ENCODE peak calls at places on chromosomes 3 and 15, in four cellular contexts. One of them, this sample, is unnamed.

GRCh38 chr15:89690276-89691218 is at the start of the genes PEX11A and WDR93:
- DNase-seq in left ventricle myocardium inferior: peak
- DNase-seq in RWPE1: peak
- DNase-seq in CD4-positive, alpha-beta T cell: peak
- DNase-seq in this sample: peak

GRCh38 chr3:85208650-85209049 is 249.9 kb downstream of the CADM2 start:
- DNase-seq in left ventricle myocardium inferior: no peak
- DNase-seq in RWPE1: no peak
- DNase-seq in CD4-positive, alpha-beta T cell: no peak
- DNase-seq in this sample: no peak

GRCh38 chr3:148789156-148789555 is 38.5 kb upstream of the CPB1 start:
- DNase-seq in left ventricle myocardium inferior: no peak
- DNase-seq in RWPE1: no peak
- DNase-seq in CD4-positive, alpha-beta T cell: no peak
- DNase-seq in this sample: no peak

GRCh38 chr15:45616901-45617323 is 17.9 kb upstream of the SQOR start:
- DNase-seq in left ventricle myocardium inferior: no peak
- DNase-seq in RWPE1: no peak
- DNase-seq in CD4-positive, alpha-beta T cell: no peak
- DNase-seq in this sample: no peak

GRCh38 chr3:182937293-182938051 is 42.9 kb downstream of the DCUN1D1 start:
- DNase-seq in left ventricle myocardium inferior: no peak
- DNase-seq in RWPE1: no peak
- DNase-seq in CD4-positive, alpha-beta T cell: no peak
- DNase-seq in this sample: no peak

GRCh38 chr3:29099296-29099695 is 181.6 kb upstream of the RBMS3 start:
- DNase-seq in left ventricle myocardium inferior: no peak
- DNase-seq in RWPE1: no peak
- DNase-seq in CD4-positive, alpha-beta T cell: no peak
- DNase-seq in this sample: no peak

GRCh38 chr15:47754312-47754711 is 37.0 kb downstream of the SEMA6D start:
- DNase-seq in left ventricle myocardium inferior: no peak
- DNase-seq in RWPE1: no peak
- DNase-seq in CD4-positive, alpha-beta T cell: no peak
- DNase-seq in this sample: no peak

GRCh38 chr3:188170461-188171459 is 16.8 kb downstream of the LPP start:
- DNase-seq in left ventricle myocardium inferior: no peak
- DNase-seq in RWPE1: peak
- DNase-seq in CD4-positive, alpha-beta T cell: peak
- DNase-seq in this sample: no peak

GRCh38 chr15:55694652-55695150 is 48.3 kb downstream of the PRTG start:
- DNase-seq in left ventricle myocardium inferior: no peak
- DNase-seq in RWPE1: no peak
- DNase-seq in CD4-positive, alpha-beta T cell: no peak
- DNase-seq in this sample: no peak

GRCh38 chr15:99733268-99734039 is at the start of gene LYSMD4:
- DNase-seq in left ventricle myocardium inferior: peak
- DNase-seq in RWPE1: peak
- DNase-seq in CD4-positive, alpha-beta T cell: peak
- DNase-seq in this sample: peak

GRCh38 chr3:69385033-69385722 is 710 bp downstream of the FRMD4B start:
- DNase-seq in left ventricle myocardium inferior: no peak
- DNase-seq in RWPE1: no peak
- DNase-seq in CD4-positive, alpha-beta T cell: no peak
- DNase-seq in this sample: no peak

GRCh38 chr3:197793246-197793645 is 2.2 kb downstream of the LRCH3 start:
- DNase-seq in left ventricle myocardium inferior: no peak
- DNase-seq in RWPE1: peak
- DNase-seq in CD4-positive, alpha-beta T cell: no peak
- DNase-seq in this sample: no peak

GRCh38 chr15:45448066-45448510 is 69.7 kb upstream of the GATM start:
- DNase-seq in left ventricle myocardium inferior: no peak
- DNase-seq in RWPE1: no peak
- DNase-seq in CD4-positive, alpha-beta T cell: no peak
- DNase-seq in this sample: peak

GRCh38 chr3:146164951-146165350 is 4.0 kb upstream of the PLOD2 start:
- DNase-seq in left ventricle myocardium inferior: no peak
- DNase-seq in RWPE1: no peak
- DNase-seq in CD4-positive, alpha-beta T cell: no peak
- DNase-seq in this sample: no peak

GRCh38 chr3:41307065-41307464 is 107.8 kb downstream of the CTNNB1 start:
- DNase-seq in left ventricle myocardium inferior: peak
- DNase-seq in RWPE1: no peak
- DNase-seq in CD4-positive, alpha-beta T cell: no peak
- DNase-seq in this sample: no peak

GRCh38 chr3:101835676-101836075 is 13.6 kb upstream of the NFKBIZ start:
- DNase-seq in left ventricle myocardium inferior: no peak
- DNase-seq in RWPE1: no peak
- DNase-seq in CD4-positive, alpha-beta T cell: no peak
- DNase-seq in this sample: no peak

GRCh38 chr15:70806992-70807712 is 43.8 kb upstream of the UACA start:
- DNase-seq in left ventricle myocardium inferior: peak
- DNase-seq in RWPE1: no peak
- DNase-seq in CD4-positive, alpha-beta T cell: no peak
- DNase-seq in this sample: no peak

GRCh38 chr3:187150599-187150998 is 11.3 kb upstream of the RPL39L start:
- DNase-seq in left ventricle myocardium inferior: no peak
- DNase-seq in RWPE1: no peak
- DNase-seq in CD4-positive, alpha-beta T cell: peak
- DNase-seq in this sample: peak

GRCh38 chr15:29124581-29125381 is 144.8 kb downstream of the NSMCE3 start:
- DNase-seq in left ventricle myocardium inferior: peak
- DNase-seq in RWPE1: peak
- DNase-seq in CD4-positive, alpha-beta T cell: no peak
- DNase-seq in this sample: no peak
- TF ChIP-seq CTCF in left ventricle myocardium inferior: no peak
- TF ChIP-seq CTCF in RWPE1: no peak
- TF ChIP-seq CTCF in CD4-positive, alpha-beta T cell: no peak
- TF ChIP-seq CTCF in this sample: no peak

DNA sequence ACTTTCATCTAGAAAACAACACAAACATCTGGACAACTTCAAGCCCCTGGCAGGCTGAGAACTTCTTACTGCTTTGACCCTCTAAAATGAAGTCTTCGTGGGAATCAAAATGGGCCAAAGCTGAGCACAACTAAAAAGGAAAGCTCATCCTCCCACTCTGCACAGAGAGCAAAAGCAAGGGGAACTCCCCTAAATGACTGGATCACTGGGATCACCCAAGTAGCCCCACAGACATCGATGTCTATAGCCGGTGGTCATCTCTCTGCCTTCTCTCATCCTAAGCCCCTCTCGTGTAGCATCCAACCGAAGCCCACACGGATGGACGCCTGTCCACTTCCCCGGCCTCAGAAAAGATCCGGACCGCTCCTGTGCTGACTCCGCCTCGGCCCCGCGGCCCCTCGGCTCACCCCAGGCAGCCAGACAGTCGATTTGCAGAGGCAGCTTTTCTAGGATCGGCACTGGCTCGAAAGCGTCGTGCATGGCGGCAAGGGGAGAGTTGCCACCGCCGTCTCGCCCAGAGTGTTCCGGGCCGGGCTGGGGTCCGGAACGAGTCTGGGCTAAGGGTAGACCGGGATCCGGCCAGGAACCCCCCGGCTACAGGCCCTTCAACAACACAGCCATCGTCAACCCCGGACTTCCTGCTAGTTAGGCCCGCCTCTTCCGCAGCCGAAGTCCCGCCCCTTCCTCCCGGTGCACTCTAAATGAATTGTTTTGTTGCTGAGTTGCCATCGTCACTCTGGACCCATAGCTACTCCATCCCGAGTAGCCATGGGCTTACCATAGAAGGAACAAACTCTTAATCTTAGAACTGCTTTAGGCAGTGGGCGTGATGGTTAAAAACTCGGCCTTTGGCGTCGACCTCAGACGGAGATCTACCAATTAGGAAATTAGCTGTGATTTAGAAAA is at the start of gene VPS39:
- DNase-seq in left ventricle myocardium inferior: peak
- DNase-seq in RWPE1: peak
- DNase-seq in CD4-positive, alpha-beta T cell: peak
- DNase-seq in this sample: peak
- H3K27ac ChIP-seq in left ventricle myocardium inferior: peak
- H3K27ac ChIP-seq in RWPE1: peak
- H3K27ac ChIP-seq in CD4-positive, alpha-beta T cell: peak
- H3K27ac ChIP-seq in this sample: peak

GRCh38 chr3:172040976-172041963 is 1.9 kb downstream of the FNDC3B start:
- DNase-seq in left ventricle myocardium inferior: no peak
- DNase-seq in RWPE1: peak
- DNase-seq in CD4-positive, alpha-beta T cell: no peak
- DNase-seq in this sample: peak

GRCh38 chr3:172038823-172039222 is 555 bp upstream of the FNDC3B start:
- DNase-seq in left ventricle myocardium inferior: no peak
- DNase-seq in RWPE1: no peak
- DNase-seq in CD4-positive, alpha-beta T cell: no peak
- DNase-seq in this sample: no peak

GRCh38 chr3:172039352-172040077 is at the start of gene FNDC3B:
- DNase-seq in left ventricle myocardium inferior: peak
- DNase-seq in RWPE1: peak
- DNase-seq in CD4-positive, alpha-beta T cell: peak
- DNase-seq in this sample: peak

GRCh38 chr3:172042136-172042535 is 2.8 kb downstream of the FNDC3B start:
- DNase-seq in left ventricle myocardium inferior: no peak
- DNase-seq in RWPE1: no peak
- DNase-seq in CD4-positive, alpha-beta T cell: no peak
- DNase-seq in this sample: no peak

GRCh38 chr3:172040078-172040975 is 949 bp downstream of the FNDC3B start:
- DNase-seq in left ventricle myocardium inferior: peak
- DNase-seq in RWPE1: peak
- DNase-seq in CD4-positive, alpha-beta T cell: peak
- DNase-seq in this sample: peak
- TF ChIP-seq CTCF in left ventricle myocardium inferior: peak
- TF ChIP-seq CTCF in RWPE1: peak
- TF ChIP-seq CTCF in CD4-positive, alpha-beta T cell: no peak
- TF ChIP-seq CTCF in this sample: peak

GRCh38 chr15:33093234-33093633 is 101.3 kb downstream of the FMN1 start:
- DNase-seq in left ventricle myocardium inferior: no peak
- DNase-seq in RWPE1: no peak
- DNase-seq in CD4-positive, alpha-beta T cell: no peak
- DNase-seq in this sample: no peak

GRCh38 chr15:33094336-33094735 is 100.2 kb downstream of the FMN1 start:
- DNase-seq in left ventricle myocardium inferior: no peak
- DNase-seq in RWPE1: no peak
- DNase-seq in CD4-positive, alpha-beta T cell: no peak
- DNase-seq in this sample: no peak

GRCh38 chr15:33089165-33089877 is 105.2 kb downstream of the FMN1 start:
- DNase-seq in left ventricle myocardium inferior: no peak
- DNase-seq in RWPE1: no peak
- DNase-seq in CD4-positive, alpha-beta T cell: no peak
- DNase-seq in this sample: no peak

GRCh38 chr15:33089878-33090757 is 104.4 kb downstream of the FMN1 start:
- DNase-seq in left ventricle myocardium inferior: no peak
- DNase-seq in RWPE1: peak
- DNase-seq in CD4-positive, alpha-beta T cell: no peak
- DNase-seq in this sample: no peak

DNA sequence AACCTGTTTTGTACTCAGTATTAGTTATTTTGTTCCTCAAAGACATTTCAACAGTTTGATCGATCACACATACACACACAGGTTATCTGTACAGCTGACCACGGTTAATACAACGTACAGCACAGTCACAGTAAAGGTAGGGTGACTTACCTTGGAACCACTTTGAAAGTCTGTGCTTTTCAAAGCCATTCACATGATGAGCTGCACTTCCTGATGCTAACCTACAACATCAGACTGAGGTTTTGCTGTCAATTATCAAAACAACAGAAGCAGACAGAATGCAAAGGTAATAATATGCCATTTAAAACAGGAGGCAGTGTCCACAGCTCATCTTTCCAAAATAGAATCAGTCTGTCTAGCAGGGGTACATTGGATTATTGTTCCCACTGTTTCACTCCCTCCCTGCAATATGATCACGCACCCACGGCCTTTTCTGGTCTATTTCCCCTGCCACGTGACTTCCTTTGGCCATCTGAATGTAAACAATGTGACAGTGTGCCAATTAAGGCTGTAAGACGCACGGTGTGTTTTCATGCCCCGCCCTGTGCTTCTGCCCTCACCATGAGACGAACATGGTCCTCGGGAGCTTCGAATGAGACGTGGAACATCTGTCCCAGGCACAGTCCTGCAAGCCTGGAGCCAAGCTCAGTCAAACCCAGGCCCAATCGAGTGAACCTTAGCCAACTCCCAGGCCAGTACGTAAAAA is 102.4 kb downstream of the FMN1 start:
- DNase-seq in left ventricle myocardium inferior: no peak
- DNase-seq in RWPE1: no peak
- DNase-seq in CD4-positive, alpha-beta T cell: no peak
- DNase-seq in this sample: no peak
- H3K27ac ChIP-seq in left ventricle myocardium inferior: no peak
- H3K27ac ChIP-seq in RWPE1: no peak
- H3K27ac ChIP-seq in CD4-positive, alpha-beta T cell: peak
- H3K27ac ChIP-seq in this sample: no peak

GRCh38 chr15:43183270-43183669 is 1.9 kb upstream of the CCNDBP1 start:
- DNase-seq in left ventricle myocardium inferior: no peak
- DNase-seq in RWPE1: no peak
- DNase-seq in CD4-positive, alpha-beta T cell: no peak
- DNase-seq in this sample: no peak

GRCh38 chr15:43185161-43186002 is at the start of gene CCNDBP1:
- DNase-seq in left ventricle myocardium inferior: peak
- DNase-seq in RWPE1: peak
- DNase-seq in CD4-positive, alpha-beta T cell: peak
- DNase-seq in this sample: peak

GRCh38 chr15:43184407-43185160 is 619 bp upstream of the CCNDBP1 start:
- DNase-seq in left ventricle myocardium inferior: no peak
- DNase-seq in RWPE1: no peak
- DNase-seq in CD4-positive, alpha-beta T cell: no peak
- DNase-seq in this sample: no peak

GRCh38 chr15:43187544-43188155 is 2.4 kb downstream of the CCNDBP1 start:
- DNase-seq in left ventricle myocardium inferior: no peak
- DNase-seq in RWPE1: peak
- DNase-seq in CD4-positive, alpha-beta T cell: no peak
- DNase-seq in this sample: peak

GRCh38 chr15:43186003-43186353 is 775 bp downstream of the CCNDBP1 start:
- DNase-seq in left ventricle myocardium inferior: no peak
- DNase-seq in RWPE1: no peak
- DNase-seq in CD4-positive, alpha-beta T cell: no peak
- DNase-seq in this sample: peak
- TF ChIP-seq CTCF in left ventricle myocardium inferior: peak
- TF ChIP-seq CTCF in RWPE1: no peak
- TF ChIP-seq CTCF in CD4-positive, alpha-beta T cell: no peak
- TF ChIP-seq CTCF in this sample: no peak

DNA sequence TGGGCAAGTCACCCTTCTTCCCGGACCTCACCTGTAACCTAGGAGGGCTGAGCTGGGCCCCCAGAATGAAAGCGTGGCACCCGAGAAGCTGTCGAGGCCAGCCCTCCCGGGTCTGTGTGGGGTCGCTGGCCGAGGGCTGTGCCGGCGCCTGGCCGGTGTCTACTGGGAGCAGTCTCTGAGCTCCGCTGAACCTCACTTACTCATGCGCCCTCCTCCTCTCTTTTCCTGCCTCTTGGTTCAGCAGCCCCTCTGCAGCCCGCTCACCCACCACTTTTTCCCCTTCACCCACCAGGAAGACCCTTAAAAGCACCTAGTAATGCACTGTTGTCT is 419 bp downstream of the HYKK start:
- DNase-seq in left ventricle myocardium inferior: no peak
- DNase-seq in RWPE1: no peak
- DNase-seq in CD4-positive, alpha-beta T cell: no peak
- DNase-seq in this sample: no peak
- H3K27ac ChIP-seq in left ventricle myocardium inferior: peak
- H3K27ac ChIP-seq in RWPE1: peak
- H3K27ac ChIP-seq in CD4-positive, alpha-beta T cell: no peak
- H3K27ac ChIP-seq in this sample: peak

This sample was measured in body of pancreas.